ENCODE peak calls at places on chromosomes 4 and X, in five cellular contexts. One of them, this sample, is unnamed.

GRCh38 chrX:13257223-13258051 is 62.4 kb downstream of the ATXN3L start:
- DNase-seq in mesendoderm: no peak
- DNase-seq in mesenchymal stem cell: no peak
- DNase-seq in H1: no peak
- DNase-seq in H9: no peak
- DNase-seq in this sample: no peak

GRCh38 chrX:115023139-115023538 is 5.7 kb upstream of the IL13RA2 start:
- DNase-seq in mesenchymal stem cell: peak; percentile 69
- DNase-seq in H9: no peak
- DNase-seq in mesendoderm: no peak
- DNase-seq in H1: no peak
- DNase-seq in this sample: peak; percentile 90

GRCh38 chrX:135425566-135425965 is 3.8 kb downstream of the SMIM10L2A start:
- DNase-seq in H1: no peak
- DNase-seq in mesenchymal stem cell: no peak
- DNase-seq in H9: no peak
- DNase-seq in mesendoderm: no peak
- DNase-seq in this sample: peak; percentile 2

GRCh38 chr4:151939670-151940069 is 178.9 kb upstream of the GATB start:
- DNase-seq in mesendoderm: no peak
- DNase-seq in mesenchymal stem cell: no peak
- DNase-seq in H1: no peak
- DNase-seq in H9: no peak
- DNase-seq in this sample: no peak

GRCh38 chr4:53861856-53862610 is 202.4 kb downstream of the CHIC2 start:
- DNase-seq in mesenchymal stem cell: peak; percentile 91
- DNase-seq in H1: no peak
- DNase-seq in H9: no peak
- DNase-seq in mesendoderm: peak; percentile 17
- DNase-seq in this sample: peak; percentile 96

GRCh38 chrX:15930585-15930984 is 76.0 kb upstream of the AP1S2 start:
- DNase-seq in mesenchymal stem cell: peak; percentile 44
- DNase-seq in H9: no peak
- DNase-seq in H1: no peak
- DNase-seq in mesendoderm: peak; percentile 75
- DNase-seq in this sample: peak; percentile 66

GRCh38 chrX:152936306-152936705 is 38.4 kb downstream of the ZNF185 start:
- DNase-seq in mesenchymal stem cell: no peak
- DNase-seq in H9: no peak
- DNase-seq in mesendoderm: no peak
- DNase-seq in H1: no peak
- DNase-seq in this sample: no peak

GRCh38 chr4:57490520-57490919 is 380.3 kb upstream of the IGFBP7 start:
- DNase-seq in H9: no peak
- DNase-seq in mesendoderm: no peak
- DNase-seq in H1: no peak
- DNase-seq in mesenchymal stem cell: no peak
- DNase-seq in this sample: no peak

GRCh38 chr4:90317785-90318184 is 190.6 kb downstream of the CCSER1 start:
- DNase-seq in mesenchymal stem cell: peak; percentile 84
- DNase-seq in H1: no peak
- DNase-seq in H9: no peak
- DNase-seq in mesendoderm: peak; percentile 6
- DNase-seq in this sample: peak; percentile 94

GRCh38 chr4:108155373-108155772 is 13.4 kb downstream of the LEF1 start:
- DNase-seq in mesenchymal stem cell: peak; percentile 44
- DNase-seq in H9: peak; percentile 67
- DNase-seq in mesendoderm: peak; percentile 86
- DNase-seq in H1: no peak
- DNase-seq in this sample: peak; percentile 8

GRCh38 chrX:15761564-15762191 is 23.6 kb downstream of the CA5B start:
- DNase-seq in H9: peak; percentile 60
- DNase-seq in H1: no peak
- DNase-seq in mesendoderm: peak; percentile 58
- DNase-seq in mesenchymal stem cell: peak; percentile 46
- DNase-seq in this sample: peak; percentile 41

GRCh38 chr4:42326524-42326923 is 70.8 kb upstream of the SHISA3 start:
- DNase-seq in H1: no peak
- DNase-seq in H9: no peak
- DNase-seq in mesendoderm: no peak
- DNase-seq in mesenchymal stem cell: no peak
- DNase-seq in this sample: no peak

GRCh38 chr4:70725633-70726032 is 3.9 kb downstream of the RUFY3 start:
- DNase-seq in mesendoderm: peak; percentile 54
- DNase-seq in mesenchymal stem cell: no peak
- DNase-seq in H1: no peak
- DNase-seq in H9: no peak
- DNase-seq in this sample: no peak

GRCh38 chr4:76562851-76563803 is 128.1 kb downstream of the SHROOM3 start:
- DNase-seq in mesendoderm: no peak
- DNase-seq in H1: no peak
- DNase-seq in H9: no peak
- DNase-seq in mesenchymal stem cell: no peak
- DNase-seq in this sample: no peak

GRCh38 chr4:139785356-139785755 is 119.7 kb downstream of the MGST2 start:
- DNase-seq in mesenchymal stem cell: no peak
- DNase-seq in mesendoderm: no peak
- DNase-seq in H9: no peak
- DNase-seq in H1: no peak
- DNase-seq in this sample: no peak

GRCh38 chr4:10120943-10121567 is 4.5 kb upstream of the WDR1 start:
- DNase-seq in H9: no peak
- DNase-seq in H1: no peak
- DNase-seq in mesenchymal stem cell: no peak
- DNase-seq in mesendoderm: no peak
- DNase-seq in this sample: no peak
- H2BK15ac ChIP-seq in H9: no peak overlapping the region
- H2BK15ac ChIP-seq in H1: no peak overlapping the region
- H2BK15ac ChIP-seq in mesenchymal stem cell: no peak overlapping the region
- H2BK15ac ChIP-seq in mesendoderm: no peak overlapping the region
- H2BK15ac ChIP-seq in this sample: no peak overlapping the region

GRCh38 chr4:6574747-6575502 is at the start of gene MAN2B2:
- DNase-seq in mesenchymal stem cell: peak; percentile 77
- DNase-seq in H9: peak; percentile 93
- DNase-seq in mesendoderm: peak; percentile 88
- DNase-seq in H1: peak; percentile 39
- DNase-seq in this sample: peak; percentile 63

GRCh38 chr4:6576512-6576911 is 1.5 kb downstream of the MAN2B2 start:
- DNase-seq in mesenchymal stem cell: no peak
- DNase-seq in mesendoderm: no peak
- DNase-seq in H1: no peak
- DNase-seq in H9: no peak
- DNase-seq in this sample: no peak

GRCh38 chr4:6575503-6576240 is 683 bp downstream of the MAN2B2 start:
- DNase-seq in H9: no peak
- DNase-seq in mesenchymal stem cell: no peak
- DNase-seq in mesendoderm: no peak
- DNase-seq in H1: no peak
- DNase-seq in this sample: no peak

GRCh38 chr4:6573551-6573950 is 1.4 kb upstream of the MAN2B2 start:
- DNase-seq in H1: no peak
- DNase-seq in H9: no peak
- DNase-seq in mesendoderm: no peak
- DNase-seq in mesenchymal stem cell: no peak
- DNase-seq in this sample: no peak

GRCh38 chr4:6573986-6574746 is 823 bp upstream of the MAN2B2 start:
- DNase-seq in mesenchymal stem cell: no peak
- DNase-seq in H9: no peak
- DNase-seq in H1: no peak
- DNase-seq in mesendoderm: peak; percentile 14
- DNase-seq in this sample: no peak
- H2BK15ac ChIP-seq in mesenchymal stem cell: peak overlapping the region; percentile 44
- H2BK15ac ChIP-seq in H9: no peak overlapping the region
- H2BK15ac ChIP-seq in H1: no peak overlapping the region
- H2BK15ac ChIP-seq in mesendoderm: no peak overlapping the region
- H2BK15ac ChIP-seq in this sample: no peak overlapping the region

GRCh38 chr4:169009281-169010124 is 552 bp downstream of the CBR4 start:
- DNase-seq in mesenchymal stem cell: peak; percentile 74
- DNase-seq in H1: no peak
- DNase-seq in mesendoderm: peak; percentile 75
- DNase-seq in H9: peak; percentile 53
- DNase-seq in this sample: peak; percentile 53
- H2BK15ac ChIP-seq in mesenchymal stem cell: no peak overlapping the region
- H2BK15ac ChIP-seq in H1: no peak overlapping the region
- H2BK15ac ChIP-seq in mesendoderm: no peak overlapping the region
- H2BK15ac ChIP-seq in H9: no peak overlapping the region
- H2BK15ac ChIP-seq in this sample: no peak overlapping the region

GRCh38 chr4:3822230-3822947 is 56.2 kb downstream of the ADRA2C start:
- DNase-seq in H9: no peak
- DNase-seq in mesendoderm: no peak
- DNase-seq in mesenchymal stem cell: no peak
- DNase-seq in H1: no peak
- DNase-seq in this sample: no peak
- H2BK15ac ChIP-seq in H9: no peak overlapping the region
- H2BK15ac ChIP-seq in mesendoderm: no peak overlapping the region
- H2BK15ac ChIP-seq in mesenchymal stem cell: no peak overlapping the region
- H2BK15ac ChIP-seq in H1: peak overlapping the region; percentile 8
- H2BK15ac ChIP-seq in this sample: no peak overlapping the region

GRCh38 chr4:7343950-7344349 is 90.8 kb downstream of the PSAPL1 start:
- DNase-seq in H9: no peak
- DNase-seq in mesendoderm: no peak
- DNase-seq in H1: no peak
- DNase-seq in mesenchymal stem cell: no peak
- DNase-seq in this sample: no peak
- H2BK15ac ChIP-seq in H9: no peak overlapping the region
- H2BK15ac ChIP-seq in mesendoderm: no peak overlapping the region
- H2BK15ac ChIP-seq in H1: no peak overlapping the region
- H2BK15ac ChIP-seq in mesenchymal stem cell: no peak overlapping the region
- H2BK15ac ChIP-seq in this sample: no peak overlapping the region

GRCh38 chr4:6571608-6572007 is 3.4 kb upstream of the MAN2B2 start:
- DNase-seq in mesenchymal stem cell: no peak
- DNase-seq in mesendoderm: no peak
- DNase-seq in H9: no peak
- DNase-seq in H1: no peak
- DNase-seq in this sample: no peak
- H2BK15ac ChIP-seq in mesenchymal stem cell: peak overlapping the region; percentile 23
- H2BK15ac ChIP-seq in mesendoderm: no peak overlapping the region
- H2BK15ac ChIP-seq in H9: no peak overlapping the region
- H2BK15ac ChIP-seq in H1: no peak overlapping the region
- H2BK15ac ChIP-seq in this sample: no peak overlapping the region

DNA sequence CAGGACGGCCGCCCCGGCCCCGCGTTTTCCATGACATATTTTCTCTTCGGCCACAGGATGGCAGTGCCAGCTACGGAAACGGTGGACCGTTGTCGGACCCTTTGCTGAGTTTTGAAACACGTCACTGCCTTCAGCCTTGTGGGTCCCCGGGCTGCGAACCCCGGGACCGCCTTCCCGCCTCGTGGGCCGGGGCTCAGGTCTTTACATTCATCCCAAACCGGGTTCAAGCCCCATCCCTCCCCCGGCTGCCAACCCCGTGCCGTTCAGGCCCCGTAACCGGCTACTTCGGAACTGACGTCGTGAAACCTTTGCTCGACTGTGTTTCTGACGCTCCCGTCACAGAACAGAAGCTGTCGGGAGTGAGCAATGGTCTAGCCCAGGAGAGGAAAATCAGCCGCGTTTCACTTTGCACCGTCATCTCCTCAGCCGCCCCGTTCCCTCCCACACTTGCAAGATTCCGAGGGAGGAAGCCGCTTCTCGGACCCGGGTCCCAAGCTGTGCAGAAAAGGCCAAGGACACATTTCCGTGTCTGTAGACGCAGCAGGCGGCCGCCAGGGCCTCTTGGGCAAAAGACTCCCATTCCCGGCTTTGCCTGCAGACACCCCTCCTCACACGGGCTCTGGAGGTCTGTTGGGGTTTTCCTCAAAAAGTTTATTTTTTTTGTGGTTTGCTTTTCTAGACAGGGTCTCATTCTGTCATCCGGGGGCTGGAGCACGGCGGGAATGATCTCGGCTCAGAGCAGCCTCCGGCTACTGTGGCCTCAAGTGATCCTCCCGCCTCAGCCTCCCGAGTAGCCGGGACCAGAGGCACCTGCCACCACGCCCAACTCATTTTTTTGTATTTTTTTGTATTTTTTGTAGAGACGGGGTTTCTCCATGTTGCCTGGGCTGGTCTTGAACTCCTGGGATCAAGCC is 41.4 kb upstream of the PPP2R3B start:
- DNase-seq in H9: peak; percentile 71
- DNase-seq in mesenchymal stem cell: peak; percentile 5
- DNase-seq in mesendoderm: peak; percentile 78
- DNase-seq in H1: peak; percentile 54
- DNase-seq in this sample: no peak
- H2BK15ac ChIP-seq in H9: no peak overlapping the region
- H2BK15ac ChIP-seq in mesenchymal stem cell: no peak overlapping the region
- H2BK15ac ChIP-seq in mesendoderm: no peak overlapping the region
- H2BK15ac ChIP-seq in H1: no peak overlapping the region
- H2BK15ac ChIP-seq in this sample: no peak overlapping the region

GRCh38 chr4:72567821-72568620 is 1.0 kb downstream of the ADAMTS3 start:
- DNase-seq in H1: peak; percentile 82
- DNase-seq in H9: peak; percentile 94
- DNase-seq in mesenchymal stem cell: peak; percentile 86
- DNase-seq in mesendoderm: peak; percentile 99
- DNase-seq in this sample: peak; percentile 77

GRCh38 chr4:72571337-72571736 is 2.3 kb upstream of the ADAMTS3 start:
- DNase-seq in H1: no peak
- DNase-seq in mesenchymal stem cell: no peak
- DNase-seq in H9: no peak
- DNase-seq in mesendoderm: no peak
- DNase-seq in this sample: no peak

GRCh38 chr4:72569719-72570235 is 756 bp upstream of the ADAMTS3 start:
- DNase-seq in mesenchymal stem cell: peak; percentile 36
- DNase-seq in mesendoderm: no peak
- DNase-seq in H1: no peak
- DNase-seq in H9: no peak
- DNase-seq in this sample: peak; percentile 17

GRCh38 chr4:72567036-72567435 is 2.0 kb downstream of the ADAMTS3 start:
- DNase-seq in H9: no peak
- DNase-seq in H1: no peak
- DNase-seq in mesendoderm: no peak
- DNase-seq in mesenchymal stem cell: no peak
- DNase-seq in this sample: no peak

GRCh38 chr4:72568959-72569718 is at the start of gene ADAMTS3:
- DNase-seq in mesendoderm: peak; percentile 95
- DNase-seq in H9: peak; percentile 90
- DNase-seq in mesenchymal stem cell: peak; percentile 77
- DNase-seq in H1: peak; percentile 43
- DNase-seq in this sample: peak; percentile 33
- H2BK15ac ChIP-seq in mesendoderm: no peak within 1 kb of the TSS
- H2BK15ac ChIP-seq in H9: no peak within 1 kb of the TSS
- H2BK15ac ChIP-seq in mesenchymal stem cell: peak within 1 kb of the TSS; percentile 21
- H2BK15ac ChIP-seq in H1: peak within 1 kb of the TSS; percentile 63
- H2BK15ac ChIP-seq in this sample: no peak within 1 kb of the TSS

This sample was measured in IMR-90.